ENCODE peak calls at places on chromosomes 13 and 19, in seven cellular contexts. One of them, this sample, is unnamed.

GRCh38 chr13:30105381-30105780 is 202.0 kb downstream of the KATNAL1 start:
- DNase-seq in stimulated activated CD8-positive, alpha-beta memory T cell treated with anti-CD3 and anti-CD28 coated beads, Interleukin-15, amount 100 ng/mL, for 4 hours: no peak
- DNase-seq in skeletal muscle cell: no peak
- DNase-seq in uterus: no peak
- DNase-seq in hippocampal formation: no peak
- DNase-seq in foreskin melanocyte: no peak
- DNase-seq in activated naive CD8-positive, alpha-beta T cell treated with anti-CD3 and anti-CD28 coated beads, Interleukin-2, amount 50 U/mL, for 24 hours: no peak
- DNase-seq in this sample: no peak

GRCh38 chr19:13693933-13694332 is 70.4 kb upstream of the MRI1 start:
- DNase-seq in stimulated activated CD8-positive, alpha-beta memory T cell treated with anti-CD3 and anti-CD28 coated beads, Interleukin-15, amount 100 ng/mL, for 4 hours: no peak
- DNase-seq in skeletal muscle cell: no peak
- DNase-seq in uterus: no peak
- DNase-seq in hippocampal formation: no peak
- DNase-seq in foreskin melanocyte: no peak
- DNase-seq in activated naive CD8-positive, alpha-beta T cell treated with anti-CD3 and anti-CD28 coated beads, Interleukin-2, amount 50 U/mL, for 24 hours: no peak
- DNase-seq in this sample: no peak

GRCh38 chr13:62625214-62625613 is 1209.6 kb upstream of the PCDH20 start:
- DNase-seq in stimulated activated CD8-positive, alpha-beta memory T cell treated with anti-CD3 and anti-CD28 coated beads, Interleukin-15, amount 100 ng/mL, for 4 hours: no peak
- DNase-seq in skeletal muscle cell: no peak
- DNase-seq in uterus: no peak
- DNase-seq in hippocampal formation: no peak
- DNase-seq in foreskin melanocyte: no peak
- DNase-seq in activated naive CD8-positive, alpha-beta T cell treated with anti-CD3 and anti-CD28 coated beads, Interleukin-2, amount 50 U/mL, for 24 hours: no peak
- DNase-seq in this sample: no peak

GRCh38 chr13:102726430-102726829 is 31.6 kb upstream of the METTL21C start:
- DNase-seq in stimulated activated CD8-positive, alpha-beta memory T cell treated with anti-CD3 and anti-CD28 coated beads, Interleukin-15, amount 100 ng/mL, for 4 hours: no peak
- DNase-seq in skeletal muscle cell: no peak
- DNase-seq in uterus: no peak
- DNase-seq in hippocampal formation: no peak
- DNase-seq in foreskin melanocyte: no peak
- DNase-seq in activated naive CD8-positive, alpha-beta T cell treated with anti-CD3 and anti-CD28 coated beads, Interleukin-2, amount 50 U/mL, for 24 hours: no peak
- DNase-seq in this sample: no peak

GRCh38 chr19:4224470-4224869 is 4.9 kb upstream of the EBI3 start:
- DNase-seq in stimulated activated CD8-positive, alpha-beta memory T cell treated with anti-CD3 and anti-CD28 coated beads, Interleukin-15, amount 100 ng/mL, for 4 hours: no peak
- DNase-seq in skeletal muscle cell: no peak
- DNase-seq in uterus: no peak
- DNase-seq in hippocampal formation: no peak
- DNase-seq in foreskin melanocyte: no peak
- DNase-seq in activated naive CD8-positive, alpha-beta T cell treated with anti-CD3 and anti-CD28 coated beads, Interleukin-2, amount 50 U/mL, for 24 hours: no peak
- DNase-seq in this sample: no peak

GRCh38 chr19:44552324-44552723 is 22.8 kb upstream of the CEACAM20 start:
- DNase-seq in stimulated activated CD8-positive, alpha-beta memory T cell treated with anti-CD3 and anti-CD28 coated beads, Interleukin-15, amount 100 ng/mL, for 4 hours: no peak
- DNase-seq in skeletal muscle cell: no peak
- DNase-seq in uterus: no peak
- DNase-seq in hippocampal formation: no peak
- DNase-seq in foreskin melanocyte: no peak
- DNase-seq in activated naive CD8-positive, alpha-beta T cell treated with anti-CD3 and anti-CD28 coated beads, Interleukin-2, amount 50 U/mL, for 24 hours: peak
- DNase-seq in this sample: no peak

GRCh38 chr13:27772651-27773425 is 19.4 kb upstream of the GSX1 start:
- DNase-seq in stimulated activated CD8-positive, alpha-beta memory T cell treated with anti-CD3 and anti-CD28 coated beads, Interleukin-15, amount 100 ng/mL, for 4 hours: no peak
- DNase-seq in skeletal muscle cell: no peak
- DNase-seq in uterus: no peak
- DNase-seq in hippocampal formation: no peak
- DNase-seq in foreskin melanocyte: no peak
- DNase-seq in activated naive CD8-positive, alpha-beta T cell treated with anti-CD3 and anti-CD28 coated beads, Interleukin-2, amount 50 U/mL, for 24 hours: no peak
- DNase-seq in this sample: no peak

GRCh38 chr13:37027639-37028038 is 27.1 kb downstream of the EXOSC8 start:
- DNase-seq in stimulated activated CD8-positive, alpha-beta memory T cell treated with anti-CD3 and anti-CD28 coated beads, Interleukin-15, amount 100 ng/mL, for 4 hours: no peak
- DNase-seq in skeletal muscle cell: no peak
- DNase-seq in uterus: no peak
- DNase-seq in hippocampal formation: no peak
- DNase-seq in foreskin melanocyte: no peak
- DNase-seq in activated naive CD8-positive, alpha-beta T cell treated with anti-CD3 and anti-CD28 coated beads, Interleukin-2, amount 50 U/mL, for 24 hours: no peak
- DNase-seq in this sample: no peak

GRCh38 chr13:61029064-61029463 is 386.6 kb downstream of the PCDH20 start:
- DNase-seq in stimulated activated CD8-positive, alpha-beta memory T cell treated with anti-CD3 and anti-CD28 coated beads, Interleukin-15, amount 100 ng/mL, for 4 hours: no peak
- DNase-seq in skeletal muscle cell: no peak
- DNase-seq in uterus: no peak
- DNase-seq in hippocampal formation: no peak
- DNase-seq in foreskin melanocyte: no peak
- DNase-seq in activated naive CD8-positive, alpha-beta T cell treated with anti-CD3 and anti-CD28 coated beads, Interleukin-2, amount 50 U/mL, for 24 hours: no peak
- DNase-seq in this sample: no peak

GRCh38 chr13:79682164-79682563 is 201.2 kb downstream of the NDFIP2 start:
- DNase-seq in stimulated activated CD8-positive, alpha-beta memory T cell treated with anti-CD3 and anti-CD28 coated beads, Interleukin-15, amount 100 ng/mL, for 4 hours: no peak
- DNase-seq in skeletal muscle cell: no peak
- DNase-seq in uterus: no peak
- DNase-seq in hippocampal formation: no peak
- DNase-seq in foreskin melanocyte: no peak
- DNase-seq in activated naive CD8-positive, alpha-beta T cell treated with anti-CD3 and anti-CD28 coated beads, Interleukin-2, amount 50 U/mL, for 24 hours: no peak
- DNase-seq in this sample: no peak

GRCh38 chr13:111239754-111240670 is 80.4 kb upstream of the TEX29 start:
- DNase-seq in stimulated activated CD8-positive, alpha-beta memory T cell treated with anti-CD3 and anti-CD28 coated beads, Interleukin-15, amount 100 ng/mL, for 4 hours: no peak
- DNase-seq in skeletal muscle cell: no peak
- DNase-seq in uterus: no peak
- DNase-seq in hippocampal formation: no peak
- DNase-seq in foreskin melanocyte: no peak
- DNase-seq in activated naive CD8-positive, alpha-beta T cell treated with anti-CD3 and anti-CD28 coated beads, Interleukin-2, amount 50 U/mL, for 24 hours: no peak
- DNase-seq in this sample: no peak

GRCh38 chr13:39016087-39016486 is 21.8 kb downstream of the PROSER1 start:
- DNase-seq in stimulated activated CD8-positive, alpha-beta memory T cell treated with anti-CD3 and anti-CD28 coated beads, Interleukin-15, amount 100 ng/mL, for 4 hours: no peak
- DNase-seq in skeletal muscle cell: no peak
- DNase-seq in uterus: no peak
- DNase-seq in hippocampal formation: no peak
- DNase-seq in foreskin melanocyte: no peak
- DNase-seq in activated naive CD8-positive, alpha-beta T cell treated with anti-CD3 and anti-CD28 coated beads, Interleukin-2, amount 50 U/mL, for 24 hours: no peak
- DNase-seq in this sample: no peak

GRCh38 chr19:12628040-12629022 is 17.6 kb downstream of the ZNF791 start:
- DNase-seq in stimulated activated CD8-positive, alpha-beta memory T cell treated with anti-CD3 and anti-CD28 coated beads, Interleukin-15, amount 100 ng/mL, for 4 hours: no peak
- DNase-seq in skeletal muscle cell: no peak
- DNase-seq in uterus: no peak
- DNase-seq in hippocampal formation: no peak
- DNase-seq in foreskin melanocyte: no peak
- DNase-seq in activated naive CD8-positive, alpha-beta T cell treated with anti-CD3 and anti-CD28 coated beads, Interleukin-2, amount 50 U/mL, for 24 hours: no peak
- DNase-seq in this sample: no peak

GRCh38 chr19:29538651-29539050 is 12.9 kb downstream of the VSTM2B start:
- DNase-seq in stimulated activated CD8-positive, alpha-beta memory T cell treated with anti-CD3 and anti-CD28 coated beads, Interleukin-15, amount 100 ng/mL, for 4 hours: no peak
- DNase-seq in skeletal muscle cell: no peak
- DNase-seq in uterus: no peak
- DNase-seq in hippocampal formation: no peak
- DNase-seq in foreskin melanocyte: no peak
- DNase-seq in activated naive CD8-positive, alpha-beta T cell treated with anti-CD3 and anti-CD28 coated beads, Interleukin-2, amount 50 U/mL, for 24 hours: no peak
- DNase-seq in this sample: no peak

GRCh38 chr13:26861951-26862350 is 101.4 kb upstream of the GPR12 start:
- DNase-seq in stimulated activated CD8-positive, alpha-beta memory T cell treated with anti-CD3 and anti-CD28 coated beads, Interleukin-15, amount 100 ng/mL, for 4 hours: no peak
- DNase-seq in skeletal muscle cell: no peak
- DNase-seq in uterus: no peak
- DNase-seq in hippocampal formation: no peak
- DNase-seq in foreskin melanocyte: no peak
- DNase-seq in activated naive CD8-positive, alpha-beta T cell treated with anti-CD3 and anti-CD28 coated beads, Interleukin-2, amount 50 U/mL, for 24 hours: no peak
- DNase-seq in this sample: no peak

GRCh38 chr13:33448889-33449288 is 163.3 kb upstream of the STARD13 start:
- DNase-seq in stimulated activated CD8-positive, alpha-beta memory T cell treated with anti-CD3 and anti-CD28 coated beads, Interleukin-15, amount 100 ng/mL, for 4 hours: no peak
- DNase-seq in skeletal muscle cell: no peak
- DNase-seq in uterus: no peak
- DNase-seq in hippocampal formation: no peak
- DNase-seq in foreskin melanocyte: no peak
- DNase-seq in activated naive CD8-positive, alpha-beta T cell treated with anti-CD3 and anti-CD28 coated beads, Interleukin-2, amount 50 U/mL, for 24 hours: no peak
- DNase-seq in this sample: no peak

GRCh38 chr13:82477436-82477835 is 1404.8 kb downstream of the SLITRK1 start:
- DNase-seq in stimulated activated CD8-positive, alpha-beta memory T cell treated with anti-CD3 and anti-CD28 coated beads, Interleukin-15, amount 100 ng/mL, for 4 hours: no peak
- DNase-seq in skeletal muscle cell: no peak
- DNase-seq in uterus: no peak
- DNase-seq in hippocampal formation: no peak
- DNase-seq in foreskin melanocyte: no peak
- DNase-seq in activated naive CD8-positive, alpha-beta T cell treated with anti-CD3 and anti-CD28 coated beads, Interleukin-2, amount 50 U/mL, for 24 hours: no peak
- DNase-seq in this sample: no peak

GRCh38 chr13:91632071-91632470 is 233.7 kb downstream of the GPC5 start:
- DNase-seq in stimulated activated CD8-positive, alpha-beta memory T cell treated with anti-CD3 and anti-CD28 coated beads, Interleukin-15, amount 100 ng/mL, for 4 hours: no peak
- DNase-seq in skeletal muscle cell: no peak
- DNase-seq in uterus: no peak
- DNase-seq in hippocampal formation: no peak
- DNase-seq in foreskin melanocyte: no peak
- DNase-seq in activated naive CD8-positive, alpha-beta T cell treated with anti-CD3 and anti-CD28 coated beads, Interleukin-2, amount 50 U/mL, for 24 hours: no peak
- DNase-seq in this sample: no peak

GRCh38 chr13:110379905-110380341 is 72.8 kb downstream of the COL4A2 start:
- DNase-seq in stimulated activated CD8-positive, alpha-beta memory T cell treated with anti-CD3 and anti-CD28 coated beads, Interleukin-15, amount 100 ng/mL, for 4 hours: no peak
- DNase-seq in skeletal muscle cell: no peak
- DNase-seq in uterus: peak
- DNase-seq in hippocampal formation: no peak
- DNase-seq in foreskin melanocyte: no peak
- DNase-seq in activated naive CD8-positive, alpha-beta T cell treated with anti-CD3 and anti-CD28 coated beads, Interleukin-2, amount 50 U/mL, for 24 hours: no peak
- DNase-seq in this sample: no peak

This sample was measured in BJ.